ENCODE peak calls at places on chromosomes 11 and 22, in nine cellular contexts. O, B, D, C, X, V, S, J and H are unnamed samples.

GRCh38 chr11:94767701-94768601 is at the start of gene AMOTL1:
- DNase-seq in O (peak; percentile 96), B (peak; percentile 91), D (peak; percentile 10), C (peak; percentile 91), X (peak; percentile 92), V (peak; percentile 88), S (peak; percentile 94), J (peak; percentile 45), H (peak; percentile 88)

GRCh38 chr22:37401401-37401859 is 25.8 kb downstream of the ELFN2 start:
- DNase-seq in O (peak; percentile 36), B (no peak), D (no peak), C (no peak), X (no peak), V (no peak), S (no peak), J (no peak), H (no peak)

GRCh38 chr11:76799061-76799804 is 16.1 kb downstream of the TSKU start:
- DNase-seq in O (peak; percentile 92), B (peak; percentile 81), D (peak; percentile 76), C (peak; percentile 85), X (peak; percentile 95), V (peak; percentile 88), S (peak; percentile 89), J (peak; percentile 76), H (peak; percentile 59)

GRCh38 chr11:132035736-132036135 is 665.3 kb downstream of the NTM start:
- DNase-seq in O (no peak), B (no peak), D (no peak), C (no peak), X (no peak), V (no peak), S (no peak), J (no peak), H (no peak)

GRCh38 chr22:33038131-33038772 is 19.9 kb downstream of the SYN3 start:
- DNase-seq in O (peak; percentile 54), B (no peak), D (no peak), C (no peak), X (no peak), V (no peak), S (no peak), J (no peak), H (peak; percentile 35)

GRCh38 chr22:27443315-27443714 is 358.2 kb downstream of the MN1 start:
- DNase-seq in O (no peak), B (no peak), D (no peak), C (no peak), X (no peak), V (no peak), S (no peak), J (no peak), H (no peak)

GRCh38 chr11:123473941-123474668 is 44.0 kb downstream of the GRAMD1B start:
- DNase-seq in O (no peak), B (no peak), D (no peak), C (no peak), X (no peak), V (no peak), S (no peak), J (no peak), H (no peak)

GRCh38 chr11:31817054-31817620 is 6.0 kb upstream of the PAX6 start:
- DNase-seq in O (no peak), B (no peak), D (no peak), C (no peak), X (peak; percentile 64), V (no peak), S (no peak), J (no peak), H (no peak)

GRCh38 chr11:122115520-122116343 is at the start of gene BLID:
- DNase-seq in O (peak; percentile 57), B (no peak), D (no peak), C (peak; percentile 38), X (no peak), V (peak; percentile 64), S (peak; percentile 21), J (no peak), H (peak; percentile 57)

GRCh38 chr11:122116591-122116990 is 576 bp upstream of the BLID start:
- DNase-seq in O (no peak), B (no peak), D (no peak), C (no peak), X (no peak), V (no peak), S (no peak), J (no peak), H (no peak)

GRCh38 chr11:122113836-122114235 is 2.2 kb downstream of the BLID start:
- DNase-seq in O (no peak), B (no peak), D (no peak), C (no peak), X (no peak), V (no peak), S (no peak), J (no peak), H (no peak)

GRCh38 chr11:122109932-122110331 is 6.1 kb downstream of the BLID start:
- DNase-seq in O (no peak), B (no peak), D (no peak), C (no peak), X (no peak), V (no peak), S (no peak), J (no peak), H (no peak)

DNA sequence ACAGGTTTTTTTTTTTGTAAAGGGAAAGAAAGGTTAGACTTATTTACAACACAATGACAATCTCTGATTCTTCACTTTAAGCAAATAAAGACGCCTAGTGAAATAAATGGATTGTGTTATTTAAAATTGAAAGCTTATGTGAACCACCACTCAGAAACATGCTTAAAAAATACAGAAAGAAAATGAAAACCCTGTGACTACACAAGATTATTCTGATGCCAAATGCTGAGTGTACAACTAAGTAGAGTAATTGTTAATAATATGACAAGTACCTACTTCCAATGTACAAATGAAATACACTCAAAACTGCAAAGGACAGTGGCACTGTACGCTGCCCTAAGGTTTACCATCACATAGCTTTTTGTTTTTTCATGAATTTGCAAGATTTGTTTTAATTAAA is 1.0 kb downstream of the BLID start:
- DNase-seq in O (no peak), B (no peak), D (no peak), C (no peak), X (no peak), V (no peak), S (no peak), J (no peak), H (no peak)
- H3K27ac ChIP-seq in O (peak overlapping the region; percentile 31), B (no peak overlapping the region), D (no peak overlapping the region), C (peak overlapping the region; percentile 19), X (no peak overlapping the region), V (no peak overlapping the region), S (no peak overlapping the region), J (no peak overlapping the region), H (peak overlapping the region; percentile 62)

DNA sequence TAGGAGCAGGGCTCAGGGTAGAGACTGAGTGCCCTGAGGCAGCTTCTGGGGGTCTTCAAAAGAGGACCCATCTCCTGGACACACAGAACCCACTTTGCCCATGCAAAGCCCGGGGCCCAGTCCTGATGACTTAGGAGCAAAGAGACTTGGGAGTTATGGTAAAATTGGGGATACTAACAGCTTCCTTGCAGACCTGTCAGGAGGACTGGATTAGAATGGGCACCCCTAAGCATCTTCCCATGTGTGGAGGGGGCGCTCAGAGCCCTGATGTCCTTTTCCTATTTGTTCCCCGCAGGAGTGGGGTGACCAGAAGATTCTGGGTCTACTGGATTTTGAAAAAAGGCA is 100.0 kb downstream of the WNT7B start:
- DNase-seq in O (no peak), B (no peak), D (no peak), C (no peak), X (no peak), V (no peak), S (no peak), J (no peak), H (peak; percentile 17)
- H3K27me3 ChIP-seq in O (peaks cover 15% of the 10 kb centered on the region), B (peaks cover 58% of the 10 kb centered on the region), D (peaks cover 7% of the 10 kb centered on the region), C (peaks cover 56% of the 10 kb centered on the region), X (peaks cover 56% of the 10 kb centered on the region), V (peaks cover 73% of the 10 kb centered on the region), S (peaks cover 9% of the 10 kb centered on the region), J (peaks cover 11% of the 10 kb centered on the region), H (no peaks in the 10 kb centered on the region)

DNA sequence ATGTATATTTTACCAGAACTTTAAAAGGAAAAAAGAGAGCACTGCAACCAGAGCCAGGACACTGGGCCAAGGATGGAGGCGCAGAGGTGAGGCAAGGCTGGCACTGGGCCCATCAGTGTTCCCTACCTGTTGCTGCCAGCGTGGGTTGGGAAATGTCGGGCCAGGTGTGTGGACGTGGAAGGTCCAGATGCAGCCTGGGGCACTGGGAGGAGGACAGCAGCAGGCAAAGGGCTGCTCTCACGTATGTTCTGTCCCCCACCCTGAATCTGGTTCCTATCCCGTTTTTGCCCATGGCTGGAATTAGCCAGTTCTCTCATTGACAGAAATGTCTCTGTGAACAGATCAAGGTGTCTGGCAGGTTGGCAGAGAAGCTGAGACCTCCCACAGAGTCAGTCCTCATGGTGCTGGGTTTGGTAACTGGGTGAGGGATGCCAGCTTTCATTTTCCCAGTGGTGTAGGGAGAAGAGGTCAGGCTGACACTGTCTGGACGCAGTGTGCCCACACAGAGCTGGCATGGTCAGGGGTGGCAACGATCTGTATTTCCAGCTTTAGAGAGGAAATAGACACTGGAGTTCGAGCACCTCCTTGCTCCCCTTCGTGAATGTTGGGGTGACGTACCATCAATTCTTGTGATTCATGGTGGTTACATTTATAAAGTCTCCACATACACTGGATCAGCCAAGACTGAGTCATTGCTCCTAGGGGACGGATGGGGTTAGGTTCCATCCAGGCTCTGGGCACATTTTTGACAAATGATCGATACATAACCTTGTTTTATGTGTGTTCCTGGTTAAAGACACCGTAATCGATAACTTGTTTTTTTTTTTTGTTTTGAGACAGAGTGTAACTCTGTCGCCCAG is 4.3 kb upstream of the PNPLA3 start:
- DNase-seq in O (no peak), B (no peak), D (no peak), C (no peak), X (no peak), V (no peak), S (no peak), J (no peak), H (no peak)
- H3K4me3 ChIP-seq in O (no peak overlapping the region), B (no peak overlapping the region), D (no peak overlapping the region), C (no peak overlapping the region), X (no peak overlapping the region), V (no peak overlapping the region), S (no peak overlapping the region), J (no peak overlapping the region), H (no peak overlapping the region)

GRCh38 chr11:66328036-66328306 is 8.3 kb downstream of the RIN1 start:
- DNase-seq in O (no peak), B (no peak), D (peak; percentile 36), C (no peak), X (no peak), V (no peak), S (no peak), J (no peak), H (no peak)

GRCh38 chr11:66325140-66325754 is 8.4 kb upstream of the CD248 start:
- DNase-seq in O (no peak), B (no peak), D (no peak), C (no peak), X (no peak), V (no peak), S (no peak), J (no peak), H (no peak)

GRCh38 chr11:66324626-66325025 is 7.8 kb upstream of the CD248 start:
- DNase-seq in O (no peak), B (no peak), D (no peak), C (no peak), X (no peak), V (no peak), S (no peak), J (no peak), H (no peak)

GRCh38 chr11:66327171-66328035 is 8.8 kb downstream of the RIN1 start:
- DNase-seq in O (peak; percentile 56), B (no peak), D (no peak), C (no peak), X (no peak), V (no peak), S (peak; percentile 41), J (no peak), H (no peak)

DNA sequence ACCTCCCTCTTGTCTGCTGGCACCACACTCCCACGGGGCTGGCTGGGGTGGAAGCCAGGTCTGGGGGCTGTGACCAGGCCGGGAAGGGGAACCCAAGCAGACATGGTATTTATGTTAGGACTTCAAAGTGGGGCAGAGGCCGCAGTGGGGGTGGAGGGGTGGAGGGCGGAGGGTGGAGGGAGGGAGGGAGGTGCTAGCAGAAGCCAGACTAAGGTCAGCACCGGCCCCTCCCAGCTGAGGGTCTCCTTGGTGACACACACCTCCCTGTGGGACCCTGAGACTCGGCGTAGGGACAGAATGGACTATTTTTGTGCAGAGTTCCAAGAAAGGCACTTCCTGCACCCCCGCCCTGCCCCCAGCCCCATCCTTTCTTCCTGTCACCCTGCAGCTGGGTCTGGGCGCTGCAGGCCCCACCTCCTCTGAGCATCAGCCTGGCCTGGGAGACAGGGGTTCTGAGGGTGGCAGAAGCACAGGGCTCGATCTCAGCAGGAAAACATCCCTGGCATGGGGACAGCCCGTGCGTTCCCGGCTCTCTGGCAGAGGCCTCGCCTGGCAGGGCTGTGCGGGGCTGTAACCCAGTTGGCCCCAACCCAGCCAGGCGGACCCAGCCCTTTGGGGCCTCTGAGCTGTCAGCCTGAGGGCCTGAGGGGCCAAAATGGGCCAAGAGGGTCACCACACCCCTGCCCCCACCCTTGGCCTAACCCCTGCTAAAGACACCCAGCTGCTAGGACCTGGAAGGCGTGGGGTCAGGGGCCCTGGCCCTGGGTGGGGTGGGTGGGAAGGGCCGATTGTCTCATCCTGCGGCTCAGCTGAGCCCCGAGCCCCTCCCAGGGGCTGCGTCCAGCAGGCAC is 9.6 kb upstream of the CD248 start:
- DNase-seq in O (peak; percentile 56), B (no peak), D (peak; percentile 43), C (no peak), X (no peak), V (no peak), S (peak; percentile 74), J (no peak), H (no peak)
- H3K27ac ChIP-seq in O (peak overlapping the region; percentile 94), B (no peak overlapping the region), D (peak overlapping the region; percentile 36), C (peak overlapping the region; percentile 28), X (no peak overlapping the region), V (no peak overlapping the region), S (no peak overlapping the region), J (no peak overlapping the region), H (no peak overlapping the region)